ENCODE peak calls at places on chromosome 5, in seven cellular contexts. R is vagina, E is osteoblast, C is A673, L is right cardiac atrium, J is cardiac muscle cell, O is HCT116. P is an unnamed sample.

GRCh38 chr5:68683632-68684035 is 410.2 kb upstream of the SLC30A5 start:
- DNase-seq in L (peak; percentile 35), C (peak; percentile 22), O (peak; percentile 80), E (peak; percentile 75), J (peak; percentile 26), R (no peak), P (peak; percentile 73)

GRCh38 chr5:114658179-114658578 is 296.3 kb downstream of the KCNN2 start:
- DNase-seq in C (no peak), O (no peak), L (no peak), E (no peak), J (no peak), R (no peak), P (no peak)

GRCh38 chr5:27217160-27217956 is 179.0 kb upstream of the CDH9 start:
- DNase-seq in E (no peak), R (no peak), J (no peak), C (no peak), O (no peak), L (no peak), P (no peak)

GRCh38 chr5:133041910-133042309 is 9.9 kb upstream of the HSPA4 start:
- DNase-seq in C (no peak), J (no peak), O (no peak), L (no peak), E (no peak), R (no peak), P (no peak)

GRCh38 chr5:122076669-122077450 is 1.2 kb downstream of the LOX start:
- DNase-seq in R (no peak), O (no peak), J (peak; percentile 81), C (peak; percentile 78), E (peak; percentile 84), L (peak; percentile 79), P (peak; percentile 84)

GRCh38 chr5:33343661-33344327 is 97.0 kb upstream of the TARS1 start:
- DNase-seq in R (no peak), E (peak; percentile 46), L (no peak), C (no peak), O (peak; percentile 4), J (no peak), P (no peak)

GRCh38 chr5:35859101-35859661 is 2.5 kb downstream of the IL7R start:
- DNase-seq in R (no peak), L (no peak), J (no peak), E (no peak), C (peak; percentile 85), O (no peak), P (no peak)

GRCh38 chr5:139648205-139649081 is at the start of gene CXXC5:
- DNase-seq in L (peak; percentile 89), O (no peak), C (peak; percentile 93), R (no peak), J (peak; percentile 92), E (peak; percentile 98), P (peak; percentile 88)

GRCh38 chr5:115497200-115497599 is 47.4 kb downstream of the FEM1C start:
- DNase-seq in L (no peak), J (no peak), C (no peak), O (no peak), E (no peak), R (no peak), P (no peak)

GRCh38 chr5:39178171-39178570 is 41.2 kb downstream of the FYB1 start:
- DNase-seq in C (peak; percentile 4), L (no peak), J (no peak), O (no peak), E (no peak), R (no peak), P (no peak)

GRCh38 chr5:39175273-39175955 is 43.9 kb downstream of the FYB1 start:
- DNase-seq in C (no peak), O (no peak), R (no peak), L (no peak), J (no peak), E (no peak), P (no peak)

GRCh38 chr5:39176740-39177628 is 42.4 kb downstream of the FYB1 start:
- DNase-seq in O (no peak), J (no peak), R (no peak), C (no peak), L (no peak), E (no peak), P (no peak)

GRCh38 chr5:39177629-39177959 is 41.8 kb downstream of the FYB1 start:
- DNase-seq in O (no peak), E (no peak), L (no peak), R (no peak), C (no peak), J (no peak), P (no peak)

GRCh38 chr5:39178856-39179255 is 40.5 kb downstream of the FYB1 start:
- DNase-seq in L (no peak), O (no peak), J (no peak), C (peak; percentile 2), E (no peak), R (no peak), P (no peak)
- H3K4me1 ChIP-seq in L (no peaks in the 10 kb centered on the region), O (no peaks in the 10 kb centered on the region), J (no peaks in the 10 kb centered on the region), C (no peaks in the 10 kb centered on the region), E (no peaks in the 10 kb centered on the region), R (no peaks in the 10 kb centered on the region), P (no peaks in the 10 kb centered on the region)

GRCh38 chr5:119269061-119269579 is 86.7 kb upstream of the TNFAIP8 start:
- DNase-seq in L (no peak), J (peak; percentile 33), O (peak; percentile 7), C (peak; percentile 20), E (no peak), R (no peak), P (peak; percentile 45)
- H3K27ac ChIP-seq in L (peak overlapping the region; percentile 96), J (peak overlapping the region; percentile 6), O (peak overlapping the region; percentile 72), C (peak overlapping the region; percentile 65), E (peak overlapping the region; percentile 65), R (peak overlapping the region; percentile 91), P (peak overlapping the region; percentile 29)

DNA sequence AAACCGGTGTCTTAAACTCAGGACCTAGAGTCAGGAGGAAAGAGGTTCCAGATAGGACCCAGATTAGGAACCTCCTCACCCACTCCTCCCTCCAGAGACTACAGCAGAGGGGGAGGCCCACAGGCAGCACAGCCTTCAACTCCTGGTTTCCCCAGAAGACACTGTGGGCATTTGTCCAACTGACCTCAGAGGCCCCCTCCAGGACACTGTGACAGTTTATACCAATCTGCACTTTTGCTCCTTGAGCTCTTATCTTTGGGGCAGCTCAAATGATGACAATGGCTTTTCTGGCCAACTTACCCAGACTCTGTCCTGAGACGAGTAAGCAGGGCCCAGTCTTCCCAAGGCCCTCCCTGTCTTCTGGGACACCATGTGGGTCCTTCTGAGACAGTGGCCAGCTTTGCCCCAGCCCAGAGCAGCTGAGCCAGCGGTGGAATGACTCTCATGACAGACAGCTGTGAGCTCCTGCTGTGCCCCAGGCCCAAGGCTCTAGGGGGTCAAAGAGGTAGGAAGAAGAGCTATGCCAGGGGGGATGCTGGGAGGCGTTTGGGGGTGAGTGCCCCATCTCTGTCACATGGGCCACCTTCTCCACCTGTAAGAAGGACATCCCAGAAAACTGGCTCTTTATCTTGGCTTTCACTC is 14.3 kb downstream of the OR2V2 start:
- DNase-seq in J (no peak), C (no peak), E (no peak), O (no peak), L (no peak), R (no peak), P (no peak)
- H3K4me3 ChIP-seq in J (no peak overlapping the region), C (no peak overlapping the region), E (peak overlapping the region; percentile 31), O (no peak overlapping the region), L (no peak overlapping the region), R (no peak overlapping the region), P (no peak overlapping the region)

DNA sequence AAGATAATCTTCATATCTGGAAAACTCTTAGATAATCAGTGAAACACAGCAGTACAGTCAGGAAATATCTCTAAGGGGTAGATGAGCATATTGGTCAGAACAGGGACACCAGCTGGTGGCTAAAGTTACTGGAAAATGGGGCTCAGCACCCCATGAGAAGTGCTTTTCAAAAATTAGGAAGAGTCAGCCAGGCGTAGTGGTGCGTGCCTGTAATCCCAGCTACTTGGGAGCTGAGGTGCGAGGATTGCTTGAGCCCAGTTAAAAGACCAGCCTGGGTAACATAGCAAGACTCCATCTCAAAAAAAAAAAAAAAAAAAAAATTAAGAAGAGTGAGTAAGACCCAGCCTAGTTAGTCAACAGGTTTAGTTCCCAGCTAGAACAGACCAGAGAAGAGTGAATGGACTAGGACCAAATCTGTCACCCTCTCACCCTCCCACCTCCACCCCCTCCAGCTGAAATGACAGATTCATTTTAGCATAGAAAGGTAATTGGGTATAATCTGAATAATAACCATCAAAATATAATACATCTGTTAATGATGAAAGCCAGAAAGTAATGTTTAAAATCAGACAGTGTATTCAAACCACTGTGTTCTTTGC is 120.9 kb downstream of the CDC42SE2 start:
- DNase-seq in L (no peak), J (no peak), E (peak; percentile 46), R (no peak), O (no peak), C (no peak), P (no peak)
- H3K4me1 ChIP-seq in L (peaks cover 3% of the 10 kb centered on the region), J (peaks cover 11% of the 10 kb centered on the region), E (peaks cover 11% of the 10 kb centered on the region), R (no peaks in the 10 kb centered on the region), O (peaks cover 2% of the 10 kb centered on the region), C (peaks cover 23% of the 10 kb centered on the region), P (peaks cover 72% of the 10 kb centered on the region)

GRCh38 chr5:72552041-72552557 is 44.9 kb upstream of the ZNF366 start:
- DNase-seq in E (peak; percentile 71), L (no peak), R (no peak), O (no peak), J (no peak), C (peak; percentile 33), P (no peak)
- H3K27ac ChIP-seq in E (peak overlapping the region; percentile 61), L (peak overlapping the region; percentile 27), R (no peak overlapping the region), O (no peak overlapping the region), J (no peak overlapping the region), C (no peak overlapping the region), P (no peak overlapping the region)

GRCh38 chr5:172642511-172642910 is 1.4 kb downstream of the NEURL1B start:
- DNase-seq in J (no peak), E (peak; percentile 87), L (no peak), O (no peak), C (no peak), R (no peak), P (no peak)
- H3K4me3 ChIP-seq in J (peak overlapping the region; percentile 92), E (no peak overlapping the region), L (peak overlapping the region; percentile 84), O (no peak overlapping the region), C (peak overlapping the region; percentile 74), R (peak overlapping the region; percentile 75), P (peak overlapping the region; percentile 55)

GRCh38 chr5:125410501-125411162 is 664.2 kb upstream of the ZNF608 start:
- DNase-seq in L (no peak), O (no peak), E (no peak), J (no peak), C (peak; percentile 73), R (no peak), P (no peak)

GRCh38 chr5:125408582-125409069 is 662.2 kb upstream of the ZNF608 start:
- DNase-seq in O (peak; percentile 27), C (peak; percentile 83), J (no peak), R (no peak), E (peak; percentile 82), L (no peak), P (no peak)

GRCh38 chr5:125411163-125412050 is 665.0 kb upstream of the ZNF608 start:
- DNase-seq in C (peak; percentile 76), O (no peak), J (peak; percentile 61), L (no peak), E (peak; percentile 32), R (no peak), P (peak; percentile 39)

GRCh38 chr5:125409101-125409495 is 662.7 kb upstream of the ZNF608 start:
- DNase-seq in C (peak; percentile 39), O (no peak), R (no peak), J (no peak), E (no peak), L (no peak), P (no peak)

GRCh38 chr5:125409496-125410351 is 663.3 kb upstream of the ZNF608 start:
- DNase-seq in C (peak; percentile 32), O (no peak), L (no peak), E (no peak), J (peak; percentile 57), R (no peak), P (peak; percentile 6)
- H3K4me1 ChIP-seq in C (peaks cover 55% of the 10 kb centered on the region), O (peaks cover 5% of the 10 kb centered on the region), L (no peaks in the 10 kb centered on the region), E (peaks cover 50% of the 10 kb centered on the region), J (peaks cover 78% of the 10 kb centered on the region), R (peaks cover 62% of the 10 kb centered on the region), P (peaks cover 45% of the 10 kb centered on the region)